ENCODE peak calls at places on chromosomes 5 and 9, in seven cellular contexts. Q, R, I, S, D, F and Y are unnamed samples.

GRCh38 chr9:133188006-133188842 is 20.8 kb downstream of the OBP2B start:
- DNase-seq in R (peak; percentile 48), D (peak; percentile 68), S (no peak), Q (no peak), F (no peak), I (peak; percentile 69), Y (peak; percentile 45)

GRCh38 chr5:127875235-127876021 is 172.2 kb downstream of the CCDC192 start:
- DNase-seq in S (no peak), Q (no peak), I (peak; percentile 82), R (peak; percentile 78), F (no peak), D (peak; percentile 61), Y (peak; percentile 60)

GRCh38 chr5:392431-392988 is 50.5 kb upstream of the EXOC3 start:
- DNase-seq in D (no peak), S (no peak), Q (no peak), F (no peak), R (peak; percentile 48), I (peak; percentile 20), Y (peak; percentile 18)

GRCh38 chr5:111070272-111071134 is 1.0 kb upstream of the TSLP start:
- DNase-seq in Q (no peak), S (no peak), R (no peak), F (no peak), D (peak; percentile 53), I (peak; percentile 53), Y (no peak)

GRCh38 chr9:88272986-88273385 is 115.3 kb upstream of the SPIN1 start:
- DNase-seq in R (no peak), D (no peak), F (no peak), I (no peak), Q (no peak), S (no peak), Y (no peak)

GRCh38 chr9:21001581-21001980 is 29.9 kb downstream of the HACD4 start:
- DNase-seq in R (no peak), F (no peak), D (no peak), I (no peak), S (no peak), Q (no peak), Y (no peak)

GRCh38 chr5:73901045-73901444 is 275.0 kb downstream of the ARHGEF28 start:
- DNase-seq in Q (peak; percentile 40), F (no peak), I (peak; percentile 35), R (no peak), D (no peak), S (no peak), Y (no peak)

GRCh38 chr5:124963236-124963929 is 216.9 kb upstream of the ZNF608 start:
- DNase-seq in D (peak; percentile 51), R (peak; percentile 32), Q (no peak), F (no peak), S (no peak), I (peak; percentile 73), Y (no peak)

GRCh38 chr9:109117856-109118801 is 1.6 kb downstream of the TMEM245 start:
- DNase-seq in R (peak; percentile 88), Q (peak; percentile 36), F (no peak), D (peak; percentile 56), I (peak; percentile 73), S (no peak), Y (peak; percentile 52)

GRCh38 chr5:157033071-157033583 is 25.8 kb downstream of the HAVCR1 start:
- DNase-seq in F (no peak), Q (no peak), I (no peak), D (no peak), R (no peak), S (no peak), Y (no peak)
- H3K4me1 ChIP-seq in F (no peaks in the 10 kb centered on the region), Q (no peaks in the 10 kb centered on the region), I (peaks cover 16% of the 10 kb centered on the region), D (no peaks in the 10 kb centered on the region), R (no peaks in the 10 kb centered on the region), S (no peaks in the 10 kb centered on the region), Y (peaks cover 36% of the 10 kb centered on the region)

GRCh38 chr5:76766746-76767145 is 50.8 kb downstream of the F2R start:
- DNase-seq in R (peak; percentile 68), Q (no peak), S (no peak), D (no peak), F (no peak), I (no peak), Y (no peak)
- H3K4me3 ChIP-seq in R (no peak overlapping the region), Q (no peak overlapping the region), S (no peak overlapping the region), D (no peak overlapping the region), F (no peak overlapping the region), I (no peak overlapping the region), Y (no peak overlapping the region)

GRCh38 chr9:128059365-128059983 is 7.6 kb downstream of the NAIF1 start:
- DNase-seq in R (no peak), D (no peak), Q (no peak), S (no peak), F (no peak), I (no peak), Y (no peak)

GRCh38 chr9:128061305-128061704 is 5.8 kb downstream of the NAIF1 start:
- DNase-seq in I (no peak), R (no peak), S (no peak), D (no peak), Q (no peak), F (no peak), Y (no peak)

GRCh38 chr9:128066713-128067621 is at the start of gene NAIF1:
- DNase-seq in S (peak; percentile 91), F (peak; percentile 97), D (peak; percentile 97), R (peak; percentile 98), Q (peak; percentile 98), I (peak; percentile 98), Y (peak; percentile 100)

GRCh38 chr9:128065907-128066712 is 1.0 kb downstream of the NAIF1 start:
- DNase-seq in D (no peak), Q (no peak), S (no peak), F (no peak), I (no peak), R (no peak), Y (no peak)

GRCh38 chr9:128062856-128063831 is 4.0 kb downstream of the NAIF1 start:
- DNase-seq in S (no peak), D (no peak), I (no peak), Q (no peak), F (no peak), R (no peak), Y (no peak)
- H3K4me1 ChIP-seq in S (peaks cover 16% of the 10 kb centered on the region), D (peaks cover 8% of the 10 kb centered on the region), I (peaks cover 15% of the 10 kb centered on the region), Q (peaks cover 5% of the 10 kb centered on the region), F (peaks cover 13% of the 10 kb centered on the region), R (peaks cover 18% of the 10 kb centered on the region), Y (peaks cover 27% of the 10 kb centered on the region)

GRCh38 chr5:137876101-137876500 is 8.4 kb downstream of the MYOT start:
- DNase-seq in D (no peak), S (no peak), R (no peak), Q (no peak), F (no peak), I (no peak), Y (no peak)

DNA sequence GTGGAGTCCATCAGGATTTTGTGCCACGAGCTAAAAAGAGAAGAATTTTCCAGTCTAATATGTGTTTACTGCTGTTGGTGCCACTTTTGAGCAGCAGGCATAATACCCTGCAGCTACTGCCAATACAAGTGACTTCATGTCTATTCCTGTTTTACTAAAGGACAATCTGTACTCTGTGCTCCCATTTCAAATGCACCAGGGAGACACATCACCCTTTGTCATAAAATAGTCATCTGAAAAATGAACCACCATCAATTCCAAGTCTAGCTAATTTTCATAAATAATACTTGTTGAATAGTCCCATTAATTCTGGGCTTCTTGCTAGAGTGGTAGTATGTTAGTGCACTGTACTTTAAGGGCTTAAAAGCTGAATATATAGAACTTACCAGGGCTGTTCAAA is 8.9 kb upstream of the PKD2L2 start:
- DNase-seq in D (no peak), F (peak; percentile 70), Q (no peak), R (no peak), S (no peak), I (no peak), Y (no peak)
- H3K4me3 ChIP-seq in D (no peak overlapping the region), F (no peak overlapping the region), Q (no peak overlapping the region), R (no peak overlapping the region), S (no peak overlapping the region), I (no peak overlapping the region), Y (no peak overlapping the region)

GRCh38 chr9:8694983-8695588 is 895.5 kb upstream of the DMAC1 start:
- DNase-seq in D (no peak), R (no peak), F (no peak), I (no peak), S (no peak), Q (no peak), Y (no peak)
- H3K4me1 ChIP-seq in D (no peaks in the 10 kb centered on the region), R (no peaks in the 10 kb centered on the region), F (no peaks in the 10 kb centered on the region), I (no peaks in the 10 kb centered on the region), S (no peaks in the 10 kb centered on the region), Q (no peaks in the 10 kb centered on the region), Y (no peaks in the 10 kb centered on the region)

DNA sequence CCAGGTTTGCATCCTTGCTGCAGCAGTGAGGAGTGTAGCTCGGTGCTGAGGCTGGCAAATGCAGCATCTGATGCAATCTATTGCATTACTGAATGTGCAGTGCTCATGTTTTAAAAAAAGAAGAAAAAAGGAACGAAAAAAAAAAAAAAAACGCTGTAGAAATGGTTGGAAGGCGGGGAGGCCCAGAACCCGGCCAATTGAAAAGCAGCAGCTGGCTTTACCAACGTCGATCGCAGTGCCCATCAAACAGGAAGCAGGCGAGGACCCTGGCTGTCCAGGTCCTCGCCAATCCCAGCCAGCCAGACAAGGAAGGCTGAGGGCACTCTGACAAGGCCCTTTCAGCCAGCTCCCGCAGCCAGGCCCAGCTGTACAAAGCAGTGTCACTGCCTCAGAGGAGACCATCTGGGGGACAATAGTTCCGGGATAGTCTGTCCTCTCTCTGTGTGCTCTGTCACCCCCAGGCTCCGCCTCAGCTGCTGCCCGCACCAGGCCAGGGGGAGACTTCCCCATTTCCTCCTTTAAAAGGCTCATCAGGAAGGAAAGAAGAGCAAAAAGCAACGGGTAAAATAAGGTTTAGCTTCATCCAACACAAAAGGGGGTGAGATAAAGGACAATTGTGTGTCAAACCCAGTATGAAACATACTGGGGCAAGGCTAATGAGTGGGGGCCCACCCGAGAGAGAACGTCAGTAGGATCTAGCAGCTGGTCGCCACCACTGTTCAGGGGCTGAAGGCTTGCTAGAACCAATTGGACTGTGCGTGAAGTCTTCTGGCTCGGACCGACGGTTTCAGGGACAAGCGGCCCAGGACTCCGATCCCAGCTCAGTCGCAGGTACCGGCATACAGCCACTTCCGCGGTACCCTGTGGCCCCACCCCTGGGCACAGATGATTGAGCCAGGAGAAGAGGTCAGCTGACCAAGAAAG is 21.6 kb upstream of the CPEB4 start:
- DNase-seq in I (no peak), F (no peak), R (no peak), Q (no peak), S (no peak), D (no peak), Y (no peak)
- H3K4me3 ChIP-seq in I (no peak overlapping the region), F (no peak overlapping the region), R (no peak overlapping the region), Q (no peak overlapping the region), S (no peak overlapping the region), D (no peak overlapping the region), Y (no peak overlapping the region)

GRCh38 chr5:138463335-138464017 is 1.8 kb upstream of the EGR1 start:
- DNase-seq in S (no peak), F (no peak), Q (peak; percentile 48), I (peak; percentile 49), R (no peak), D (no peak), Y (no peak)
- H3K4me1 ChIP-seq in S (peaks cover 32% of the 10 kb centered on the region), F (peaks cover 19% of the 10 kb centered on the region), Q (no peaks in the 10 kb centered on the region), I (peaks cover 6% of the 10 kb centered on the region), R (peaks cover 5% of the 10 kb centered on the region), D (no peaks in the 10 kb centered on the region), Y (peaks cover 39% of the 10 kb centered on the region)

GRCh38 chr9:16825971-16826370 is 44.5 kb downstream of the BNC2 start:
- DNase-seq in R (peak; percentile 20), Q (no peak), D (no peak), I (peak; percentile 35), F (no peak), S (no peak), Y (no peak)
- H3K4me3 ChIP-seq in R (no peak overlapping the region), Q (no peak overlapping the region), D (no peak overlapping the region), I (no peak overlapping the region), F (no peak overlapping the region), S (no peak overlapping the region), Y (no peak overlapping the region)

GRCh38 chr5:150179221-150179620 is 10.6 kb upstream of the SLC6A7 start:
- DNase-seq in S (no peak), I (no peak), F (no peak), D (no peak), Q (no peak), R (no peak), Y (no peak)
- H3K4me1 ChIP-seq in S (peaks cover 48% of the 10 kb centered on the region), I (peaks cover 14% of the 10 kb centered on the region), F (no peaks in the 10 kb centered on the region), D (peaks cover 4% of the 10 kb centered on the region), Q (no peaks in the 10 kb centered on the region), R (no peaks in the 10 kb centered on the region), Y (no peaks in the 10 kb centered on the region)